ENCODE peak calls at places on chromosomes 1 and 21, in eight cellular contexts. T is psoas muscle, B is testis, H is left ventricle myocardium inferior, R is AG04450, W is dorsolateral prefrontal cortex, F is pancreas, Z is adrenal gland. S is an unnamed sample.
A peak's percentile ranks its signal among the peaks of the same experiment; 100 is the strongest.

GRCh38 chr1:41483960-41484844 is at the start of gene EDN2:
- DNase-seq in T (peak; percentile 75), B (peak; percentile 29), H (peak; percentile 77), R (no peak), W (no peak), F (peak; percentile 89), Z (peak; percentile 67), S (no peak)

GRCh38 chr1:246373828-246374569 is 133.1 kb downstream of the SMYD3 start:
- DNase-seq in T (no peak), B (no peak), H (no peak), R (no peak), W (no peak), F (no peak), Z (no peak), S (no peak)

GRCh38 chr1:157194739-157195520 is 56.7 kb upstream of the ETV3 start:
- DNase-seq in T (no peak), B (no peak), H (no peak), R (no peak), W (no peak), F (no peak), Z (no peak), S (no peak)

GRCh38 chr1:67830928-67831596 is 2.2 kb downstream of the GNG12 start:
- DNase-seq in T (no peak), B (no peak), H (no peak), R (no peak), W (no peak), F (no peak), Z (no peak), S (no peak)

GRCh38 chr1:245856944-245857531 is 650.0 kb downstream of the SMYD3 start:
- DNase-seq in T (no peak), B (no peak), H (no peak), R (no peak), W (no peak), F (peak; percentile 21), Z (no peak), S (no peak)

GRCh38 chr1:31891280-31891679 is 46.9 kb downstream of the PTP4A2 start:
- DNase-seq in T (no peak), B (no peak), H (no peak), R (no peak), W (no peak), F (no peak), Z (no peak), S (no peak)

GRCh38 chr1:223827193-223827663 is 18.5 kb downstream of the TP53BP2 start:
- DNase-seq in T (no peak), B (no peak), H (no peak), R (no peak), W (no peak), F (no peak), Z (no peak), S (no peak)

GRCh38 chr1:224486801-224487583 is 52.4 kb upstream of the WDR26 start:
- DNase-seq in T (no peak), B (no peak), H (no peak), R (no peak), W (no peak), F (no peak), Z (no peak), S (no peak)

GRCh38 chr1:200042437-200043329 is 15.2 kb downstream of the NR5A2 start:
- DNase-seq in T (no peak), B (no peak), H (no peak), R (no peak), W (no peak), F (peak; percentile 75), Z (no peak), S (no peak)

GRCh38 chr1:92653605-92654381 is 131.1 kb downstream of the EVI5 start:
- DNase-seq in T (no peak), B (no peak), H (no peak), R (no peak), W (no peak), F (no peak), Z (no peak), S (no peak)

GRCh38 chr1:36160949-36161485 is 5.1 kb downstream of the MAP7D1 start:
- DNase-seq in T (peak; percentile 83), B (no peak), H (peak; percentile 66), R (no peak), W (no peak), F (no peak), Z (peak; percentile 68), S (no peak)

GRCh38 chr1:228411548-228412430 is 4.9 kb downstream of the TRIM17 start:
- DNase-seq in T (no peak), B (no peak), H (no peak), R (no peak), W (no peak), F (no peak), Z (no peak), S (no peak)

GRCh38 chr1:212415107-212415841 is 588 bp upstream of the PACC1 start:
- DNase-seq in T (no peak), B (no peak), H (no peak), R (no peak), W (peak; percentile 53), F (no peak), Z (no peak), S (no peak)

GRCh38 chr1:23452011-23452411 is 27.5 kb upstream of the TCEA3 start:
- DNase-seq in T (peak; percentile 80), B (no peak), H (no peak), R (no peak), W (no peak), F (peak; percentile 91), Z (peak; percentile 74), S (peak; percentile 86)

GRCh38 chr1:210692796-210693195 is 364.1 kb downstream of the HHAT start:
- DNase-seq in T (no peak), B (no peak), H (no peak), R (no peak), W (no peak), F (no peak), Z (no peak), S (no peak)

GRCh38 chr21:42117229-42118048 is 46.3 kb downstream of the UMODL1 start:
- DNase-seq in T (peak; percentile 77), B (peak; percentile 85), H (peak; percentile 67), R (peak; percentile 47), W (peak; percentile 75), F (peak; percentile 48), Z (peak; percentile 83), S (no peak)

GRCh38 chr1:102970496-102971078 is 137.7 kb downstream of the COL11A1 start:
- DNase-seq in T (no peak), B (peak; percentile 30), H (no peak), R (peak; percentile 39), W (no peak), F (no peak), Z (peak; percentile 17), S (no peak)

GRCh38 chr1:222897527-222898190 is 82.8 kb downstream of the DISP1 start:
- DNase-seq in T (no peak), B (no peak), H (no peak), R (no peak), W (no peak), F (no peak), Z (no peak), S (no peak)

GRCh38 chr1:151710187-151710586 is 6.4 kb downstream of the CELF3 start:
- DNase-seq in T (no peak), B (peak; percentile 74), H (no peak), R (no peak), W (peak; percentile 69), F (peak; percentile 37), Z (no peak), S (no peak)

GRCh38 chr1:52281518-52281917 is 84.5 kb downstream of the CC2D1B start:
- DNase-seq in T (no peak), B (no peak), H (no peak), R (peak; percentile 43), W (no peak), F (no peak), Z (no peak), S (no peak)
- H3K27ac ChIP-seq in T (no peak overlapping the region), B (no peak overlapping the region), H (no peak overlapping the region), R (no peak overlapping the region), W (no peak overlapping the region), F (peak overlapping the region; percentile 10), Z (no peak overlapping the region), S (no peak overlapping the region)

GRCh38 chr1:204267191-204267601 is 53.4 kb upstream of the GOLT1A start:
- DNase-seq in T (no peak), B (no peak), H (no peak), R (no peak), W (no peak), F (no peak), Z (no peak), S (no peak)

GRCh38 chr1:204264805-204265204 is 51.0 kb upstream of the GOLT1A start:
- DNase-seq in T (no peak), B (no peak), H (no peak), R (no peak), W (no peak), F (no peak), Z (no peak), S (no peak)

GRCh38 chr1:204268101-204268500 is 54.3 kb upstream of the GOLT1A start:
- DNase-seq in T (no peak), B (no peak), H (no peak), R (no peak), W (no peak), F (no peak), Z (no peak), S (no peak)

GRCh38 chr1:204265665-204266064 is 51.9 kb upstream of the GOLT1A start:
- DNase-seq in T (peak; percentile 65), B (no peak), H (peak; percentile 42), R (no peak), W (no peak), F (no peak), Z (no peak), S (no peak)

GRCh38 chr1:204266504-204267034 is 52.8 kb upstream of the GOLT1A start:
- DNase-seq in T (no peak), B (no peak), H (no peak), R (no peak), W (no peak), F (peak; percentile 66), Z (no peak), S (no peak)
- TF ChIP-seq CTCF in T (no peak), B (no peak), H (no peak), R (no peak), W (no peak), F (no peak), Z (no peak), S (no peak)

GRCh38 chr1:80248886-80249285 is 1242.4 kb upstream of the ADGRL4 start:
- DNase-seq in T (no peak), B (no peak), H (no peak), R (no peak), W (no peak), F (no peak), Z (no peak), S (no peak)

GRCh38 chr1:80245813-80246212 is 1239.3 kb upstream of the ADGRL4 start:
- DNase-seq in T (no peak), B (no peak), H (no peak), R (no peak), W (no peak), F (no peak), Z (no peak), S (no peak)

GRCh38 chr1:80250573-80251168 is 1244.1 kb upstream of the ADGRL4 start:
- DNase-seq in T (no peak), B (no peak), H (no peak), R (no peak), W (no peak), F (no peak), Z (no peak), S (no peak)

GRCh38 chr1:80249699-80250098 is 1243.2 kb upstream of the ADGRL4 start:
- DNase-seq in T (no peak), B (no peak), H (no peak), R (no peak), W (no peak), F (no peak), Z (no peak), S (no peak)

GRCh38 chr1:80251591-80251990 is 1245.1 kb upstream of the ADGRL4 start:
- DNase-seq in T (no peak), B (no peak), H (no peak), R (no peak), W (no peak), F (no peak), Z (no peak), S (no peak)
- H3K27ac ChIP-seq in T (no peak overlapping the region), B (no peak overlapping the region), H (no peak overlapping the region), R (no peak overlapping the region), W (no peak overlapping the region), F (no peak overlapping the region), Z (no peak overlapping the region), S (peak overlapping the region; percentile 26)

GRCh38 chr1:101520302-101520701 is 283.5 kb downstream of the S1PR1 start:
- DNase-seq in T (no peak), B (peak; percentile 23), H (no peak), R (no peak), W (no peak), F (no peak), Z (no peak), S (no peak)
- TF ChIP-seq CTCF in T (peak; percentile 31), B (peak; percentile 25), H (peak; percentile 73), R (peak; percentile 77), W (peak; percentile 64), F (peak; percentile 23), Z (peak; percentile 61), S (peak; percentile 75)